ENCODE peak calls at places on chromosomes 3 and 15, in six cellular contexts. One of them, this sample, is unnamed.

GRCh38 chr15:80343610-80344009 is 60.6 kb upstream of the ARNT2 start:
- DNase-seq in transverse colon: peak; percentile 26
- DNase-seq in astrocyte: no peak
- DNase-seq in heart left ventricle: peak; percentile 82
- DNase-seq in neural progenitor cell: no peak
- DNase-seq in stomach: peak; percentile 29
- DNase-seq in this sample: no peak

GRCh38 chr15:101004500-101004899 is 85.3 kb downstream of the LRRK1 start:
- DNase-seq in transverse colon: peak; percentile 5
- DNase-seq in astrocyte: no peak
- DNase-seq in heart left ventricle: no peak
- DNase-seq in neural progenitor cell: no peak
- DNase-seq in stomach: no peak
- DNase-seq in this sample: no peak

GRCh38 chr3:57738406-57738805 is 17.7 kb upstream of the SLMAP start:
- DNase-seq in transverse colon: no peak
- DNase-seq in astrocyte: no peak
- DNase-seq in heart left ventricle: no peak
- DNase-seq in neural progenitor cell: no peak
- DNase-seq in stomach: no peak
- DNase-seq in this sample: no peak

GRCh38 chr15:52010633-52011595 is 8.1 kb upstream of the MAPK6 start:
- DNase-seq in transverse colon: no peak
- DNase-seq in astrocyte: peak; percentile 90
- DNase-seq in heart left ventricle: no peak
- DNase-seq in neural progenitor cell: no peak
- DNase-seq in stomach: peak; percentile 71
- DNase-seq in this sample: no peak

GRCh38 chr3:18134386-18135082 is 290.6 kb downstream of the SATB1 start:
- DNase-seq in transverse colon: no peak
- DNase-seq in astrocyte: peak; percentile 71
- DNase-seq in heart left ventricle: no peak
- DNase-seq in neural progenitor cell: peak; percentile 66
- DNase-seq in stomach: no peak
- DNase-seq in this sample: no peak

GRCh38 chr3:33299395-33300081 is 22.3 kb downstream of the FBXL2 start:
- DNase-seq in transverse colon: no peak
- DNase-seq in astrocyte: peak; percentile 90
- DNase-seq in heart left ventricle: no peak
- DNase-seq in neural progenitor cell: no peak
- DNase-seq in stomach: no peak
- DNase-seq in this sample: no peak

GRCh38 chr15:85412956-85413854 is 32.8 kb downstream of the AKAP13 start:
- DNase-seq in transverse colon: peak; percentile 77
- DNase-seq in astrocyte: peak; percentile 90
- DNase-seq in heart left ventricle: peak; percentile 74
- DNase-seq in neural progenitor cell: no peak
- DNase-seq in stomach: peak; percentile 65
- DNase-seq in this sample: peak; percentile 57

GRCh38 chr3:104388624-104389023 is 978.1 kb upstream of the ALCAM start:
- DNase-seq in transverse colon: no peak
- DNase-seq in astrocyte: peak; percentile 33
- DNase-seq in heart left ventricle: no peak
- DNase-seq in neural progenitor cell: no peak
- DNase-seq in stomach: no peak
- DNase-seq in this sample: no peak

GRCh38 chr3:157263027-157263426 is 103.1 kb upstream of the CCNL1 start:
- DNase-seq in transverse colon: no peak
- DNase-seq in astrocyte: peak; percentile 67
- DNase-seq in heart left ventricle: no peak
- DNase-seq in neural progenitor cell: no peak
- DNase-seq in stomach: no peak
- DNase-seq in this sample: no peak

GRCh38 chr3:42406727-42407450 is 3.5 kb downstream of the LYZL4 start:
- DNase-seq in transverse colon: no peak
- DNase-seq in astrocyte: no peak
- DNase-seq in heart left ventricle: no peak
- DNase-seq in neural progenitor cell: no peak
- DNase-seq in stomach: no peak
- DNase-seq in this sample: no peak

GRCh38 chr3:121232309-121233225 is 313.2 kb downstream of the POLQ start:
- DNase-seq in transverse colon: no peak
- DNase-seq in astrocyte: no peak
- DNase-seq in heart left ventricle: no peak
- DNase-seq in neural progenitor cell: no peak
- DNase-seq in stomach: no peak
- DNase-seq in this sample: no peak

GRCh38 chr15:41928637-41929620 is 35.1 kb upstream of the SPTBN5 start:
- DNase-seq in transverse colon: no peak
- DNase-seq in astrocyte: no peak
- DNase-seq in heart left ventricle: peak; percentile 74
- DNase-seq in neural progenitor cell: peak; percentile 30
- DNase-seq in stomach: peak; percentile 34
- DNase-seq in this sample: no peak

GRCh38 chr15:60804986-60805949 is 326.3 kb upstream of the ICE2 start:
- DNase-seq in transverse colon: no peak
- DNase-seq in astrocyte: peak; percentile 84
- DNase-seq in heart left ventricle: peak; percentile 75
- DNase-seq in neural progenitor cell: no peak
- DNase-seq in stomach: no peak
- DNase-seq in this sample: no peak

GRCh38 chr15:80564056-80564455 is 131.1 kb upstream of the ABHD17C start:
- DNase-seq in transverse colon: no peak
- DNase-seq in astrocyte: no peak
- DNase-seq in heart left ventricle: no peak
- DNase-seq in neural progenitor cell: no peak
- DNase-seq in stomach: no peak
- DNase-seq in this sample: no peak

GRCh38 chr3:7879572-7879971 is 622.1 kb upstream of the LMCD1 start:
- DNase-seq in transverse colon: no peak
- DNase-seq in astrocyte: no peak
- DNase-seq in heart left ventricle: no peak
- DNase-seq in neural progenitor cell: no peak
- DNase-seq in stomach: no peak
- DNase-seq in this sample: no peak

GRCh38 chr15:57348081-57348480 is 28.2 kb upstream of the CGNL1 start:
- DNase-seq in transverse colon: no peak
- DNase-seq in astrocyte: no peak
- DNase-seq in heart left ventricle: no peak
- DNase-seq in neural progenitor cell: no peak
- DNase-seq in stomach: no peak
- DNase-seq in this sample: no peak

GRCh38 chr15:57343526-57343925 is 32.8 kb upstream of the CGNL1 start:
- DNase-seq in transverse colon: no peak
- DNase-seq in astrocyte: no peak
- DNase-seq in heart left ventricle: no peak
- DNase-seq in neural progenitor cell: peak; percentile 34
- DNase-seq in stomach: no peak
- DNase-seq in this sample: no peak

GRCh38 chr15:57343018-57343417 is 33.3 kb upstream of the CGNL1 start:
- DNase-seq in transverse colon: no peak
- DNase-seq in astrocyte: no peak
- DNase-seq in heart left ventricle: no peak
- DNase-seq in neural progenitor cell: no peak
- DNase-seq in stomach: no peak
- DNase-seq in this sample: no peak

GRCh38 chr15:57344282-57344681 is 32.0 kb upstream of the CGNL1 start:
- DNase-seq in transverse colon: no peak
- DNase-seq in astrocyte: no peak
- DNase-seq in heart left ventricle: no peak
- DNase-seq in neural progenitor cell: no peak
- DNase-seq in stomach: no peak
- DNase-seq in this sample: no peak

GRCh38 chr15:57345584-57345983 is 30.7 kb upstream of the CGNL1 start:
- DNase-seq in transverse colon: no peak
- DNase-seq in astrocyte: no peak
- DNase-seq in heart left ventricle: no peak
- DNase-seq in neural progenitor cell: peak; percentile 55
- DNase-seq in stomach: no peak
- DNase-seq in this sample: no peak
- TF ChIP-seq CTCF in transverse colon: no peak
- TF ChIP-seq CTCF in astrocyte: peak; percentile 22
- TF ChIP-seq CTCF in heart left ventricle: peak; percentile 49
- TF ChIP-seq CTCF in neural progenitor cell: peak; percentile 48
- TF ChIP-seq CTCF in stomach: no peak
- TF ChIP-seq CTCF in this sample: no peak

GRCh38 chr3:194075802-194076460 is 60.0 kb upstream of the HES1 start:
- DNase-seq in transverse colon: no peak
- DNase-seq in astrocyte: no peak
- DNase-seq in heart left ventricle: no peak
- DNase-seq in neural progenitor cell: peak; percentile 31
- DNase-seq in stomach: peak; percentile 58
- DNase-seq in this sample: no peak
- TF ChIP-seq CTCF in transverse colon: no peak
- TF ChIP-seq CTCF in astrocyte: no peak
- TF ChIP-seq CTCF in heart left ventricle: no peak
- TF ChIP-seq CTCF in neural progenitor cell: peak; percentile 18
- TF ChIP-seq CTCF in stomach: no peak
- TF ChIP-seq CTCF in this sample: no peak

GRCh38 chr3:39178553-39178952 is 13.8 kb downstream of the XIRP1 start:
- DNase-seq in transverse colon: no peak
- DNase-seq in astrocyte: peak; percentile 37
- DNase-seq in heart left ventricle: no peak
- DNase-seq in neural progenitor cell: no peak
- DNase-seq in stomach: no peak
- DNase-seq in this sample: no peak

GRCh38 chr3:39180183-39180545 is 12.2 kb downstream of the XIRP1 start:
- DNase-seq in transverse colon: no peak
- DNase-seq in astrocyte: no peak
- DNase-seq in heart left ventricle: no peak
- DNase-seq in neural progenitor cell: no peak
- DNase-seq in stomach: no peak
- DNase-seq in this sample: no peak

GRCh38 chr3:39183231-39184080 is 8.9 kb downstream of the XIRP1 start:
- DNase-seq in transverse colon: no peak
- DNase-seq in astrocyte: no peak
- DNase-seq in heart left ventricle: peak; percentile 33
- DNase-seq in neural progenitor cell: no peak
- DNase-seq in stomach: no peak
- DNase-seq in this sample: no peak

GRCh38 chr3:39181408-39182335 is 10.7 kb downstream of the XIRP1 start:
- DNase-seq in transverse colon: no peak
- DNase-seq in astrocyte: no peak
- DNase-seq in heart left ventricle: no peak
- DNase-seq in neural progenitor cell: no peak
- DNase-seq in stomach: no peak
- DNase-seq in this sample: no peak

DNA sequence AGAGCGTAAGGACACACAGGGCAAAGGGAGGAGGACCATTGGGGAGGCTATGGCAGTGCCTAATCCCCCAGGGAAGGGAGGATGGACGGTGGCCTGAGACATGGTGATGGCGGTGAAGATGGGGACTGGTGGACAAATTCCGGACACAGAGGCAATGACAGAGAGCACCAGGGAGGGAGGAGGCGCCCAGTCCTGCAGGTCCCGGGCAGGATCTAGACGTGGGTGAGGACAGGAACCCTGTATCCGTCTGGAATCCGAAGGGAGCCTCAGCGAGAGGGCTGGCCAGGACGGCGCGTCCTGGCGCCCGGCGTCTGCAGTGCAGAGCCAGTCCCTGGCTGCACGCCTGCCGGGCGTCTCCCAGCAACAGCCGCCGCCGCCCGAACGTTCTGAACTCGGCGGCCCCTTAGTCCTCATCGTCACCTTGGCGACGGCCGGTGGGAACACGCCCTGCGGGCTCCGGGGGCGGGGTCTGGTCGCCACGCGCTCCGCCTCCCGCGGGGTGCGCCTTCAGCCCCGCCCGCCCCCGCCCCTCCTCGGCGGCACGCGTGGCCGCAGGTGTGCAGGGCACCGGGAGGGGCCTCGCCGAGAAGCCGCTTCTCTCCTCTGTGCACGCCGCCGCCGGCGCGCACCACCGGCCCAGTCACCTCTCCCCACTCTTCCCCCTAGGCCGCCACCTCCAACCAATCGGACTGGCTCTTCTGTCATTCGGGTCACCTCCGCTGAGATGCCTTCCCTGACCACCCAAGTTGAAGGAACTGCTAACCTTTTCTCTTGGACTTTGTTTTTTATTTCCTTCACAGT is 11.6 kb downstream of the XIRP1 start:
- DNase-seq in transverse colon: peak; percentile 97
- DNase-seq in astrocyte: peak; percentile 57
- DNase-seq in heart left ventricle: peak; percentile 96
- DNase-seq in neural progenitor cell: peak; percentile 97
- DNase-seq in stomach: peak; percentile 97
- DNase-seq in this sample: peak; percentile 77
- TF ChIP-seq CTCF in transverse colon: peak; percentile 29
- TF ChIP-seq CTCF in astrocyte: no peak
- TF ChIP-seq CTCF in heart left ventricle: peak; percentile 47
- TF ChIP-seq CTCF in neural progenitor cell: no peak
- TF ChIP-seq CTCF in stomach: no peak
- TF ChIP-seq CTCF in this sample: no peak

GRCh38 chr3:189342811-189343210 is 171.0 kb downstream of the TPRG1 start:
- DNase-seq in transverse colon: no peak
- DNase-seq in astrocyte: no peak
- DNase-seq in heart left ventricle: no peak
- DNase-seq in neural progenitor cell: no peak
- DNase-seq in stomach: no peak
- DNase-seq in this sample: no peak

GRCh38 chr3:189338366-189338765 is 166.6 kb downstream of the TPRG1 start:
- DNase-seq in transverse colon: no peak
- DNase-seq in astrocyte: no peak
- DNase-seq in heart left ventricle: no peak
- DNase-seq in neural progenitor cell: no peak
- DNase-seq in stomach: no peak
- DNase-seq in this sample: no peak

GRCh38 chr3:189339996-189340395 is 168.2 kb downstream of the TPRG1 start:
- DNase-seq in transverse colon: no peak
- DNase-seq in astrocyte: no peak
- DNase-seq in heart left ventricle: no peak
- DNase-seq in neural progenitor cell: no peak
- DNase-seq in stomach: no peak
- DNase-seq in this sample: no peak

GRCh38 chr3:189337672-189338071 is 165.9 kb downstream of the TPRG1 start:
- DNase-seq in transverse colon: no peak
- DNase-seq in astrocyte: no peak
- DNase-seq in heart left ventricle: no peak
- DNase-seq in neural progenitor cell: no peak
- DNase-seq in stomach: no peak
- DNase-seq in this sample: no peak

DNA sequence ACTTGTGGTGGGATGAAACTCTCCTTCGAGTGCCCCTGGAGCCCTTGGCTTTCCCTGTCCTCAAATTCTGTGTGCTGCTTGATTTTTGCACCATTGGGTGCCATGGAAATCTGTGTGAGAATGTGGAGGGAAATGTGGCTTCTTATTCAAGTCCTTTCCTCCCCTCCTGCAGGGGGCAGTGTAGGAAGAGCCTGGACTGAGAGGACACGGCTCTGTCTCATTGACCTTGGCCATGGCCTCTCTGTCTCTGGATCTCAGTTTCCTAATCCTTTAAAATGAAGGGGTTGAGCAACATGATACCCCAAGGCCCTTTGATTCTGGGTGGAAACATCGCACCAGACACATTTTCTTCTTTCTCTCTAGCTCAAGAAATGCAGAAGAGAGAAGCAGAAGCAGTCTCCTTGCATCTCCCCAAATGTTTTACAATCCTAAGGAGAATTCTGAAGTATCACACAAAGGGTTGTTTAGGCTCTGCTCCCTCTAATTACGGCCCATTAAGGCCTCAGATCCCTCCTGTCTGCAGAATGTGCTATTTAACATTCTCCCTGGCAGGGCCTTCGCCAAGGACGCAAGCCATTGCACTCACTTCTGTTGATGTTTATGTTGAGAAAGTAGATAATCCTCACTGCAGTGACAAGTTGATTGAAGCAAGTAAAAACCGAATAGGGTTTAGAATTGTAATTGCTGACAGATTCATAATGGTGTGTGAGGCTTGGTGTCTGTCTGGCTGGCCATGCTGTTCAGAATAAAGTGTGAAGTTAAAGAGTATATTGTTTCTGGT is 169.1 kb downstream of the TPRG1 start:
- DNase-seq in transverse colon: no peak
- DNase-seq in astrocyte: no peak
- DNase-seq in heart left ventricle: no peak
- DNase-seq in neural progenitor cell: peak; percentile 36
- DNase-seq in stomach: no peak
- DNase-seq in this sample: no peak
- TF ChIP-seq CTCF in transverse colon: peak; percentile 13
- TF ChIP-seq CTCF in astrocyte: peak; percentile 7
- TF ChIP-seq CTCF in heart left ventricle: no peak
- TF ChIP-seq CTCF in neural progenitor cell: peak; percentile 53
- TF ChIP-seq CTCF in stomach: no peak
- TF ChIP-seq CTCF in this sample: no peak

This sample was measured in natural killer cell.